ENCODE peak calls at places on chromosomes 12 and 14, in eight cellular contexts. V is lower lobe of right lung, E is left lung, R is Right ventricle myocardium inferior, T is omental fat pad, C is natural killer cell, B is heart left ventricle, K is left cardiac atrium. O is an unnamed sample.

GRCh38 chr12:16359512-16360491 is 12.4 kb downstream of the MGST1 start:
- ATAC-seq in V (peak; percentile 88), E (peak; percentile 82), R (peak; percentile 71), T (peak; percentile 62), C (no peak), B (no peak), K (peak; percentile 59), O (no peak)

GRCh38 chr14:89266754-89267153 is 150.3 kb downstream of the FOXN3 start:
- ATAC-seq in V (no peak), E (no peak), R (no peak), T (no peak), C (no peak), B (no peak), K (no peak), O (no peak)

GRCh38 chr14:100857923-100858837 is 32.3 kb downstream of the MEG3 start:
- ATAC-seq in V (no peak), E (no peak), R (no peak), T (no peak), C (no peak), B (no peak), K (no peak), O (no peak)

GRCh38 chr12:14810167-14810952 is 3.6 kb downstream of the SMCO3 start:
- ATAC-seq in V (peak; percentile 83), E (peak; percentile 92), R (no peak), T (no peak), C (no peak), B (no peak), K (no peak), O (no peak)

GRCh38 chr14:89613260-89614008 is 196.4 kb upstream of the FOXN3 start:
- ATAC-seq in V (no peak), E (no peak), R (no peak), T (no peak), C (no peak), B (no peak), K (no peak), O (no peak)

GRCh38 chr12:7004840-7005239 is 13.4 kb downstream of the LPCAT3 start:
- ATAC-seq in V (no peak), E (no peak), R (no peak), T (no peak), C (no peak), B (no peak), K (no peak), O (no peak)

GRCh38 chr14:65966188-65966587 is 520.0 kb upstream of the CCDC196 start:
- ATAC-seq in V (no peak), E (no peak), R (no peak), T (no peak), C (no peak), B (no peak), K (no peak), O (no peak)

GRCh38 chr12:119681139-119681538 is 13.2 kb downstream of the PRKAB1 start:
- ATAC-seq in V (no peak), E (no peak), R (no peak), T (no peak), C (no peak), B (no peak), K (no peak), O (no peak)

GRCh38 chr12:6145584-6145983 is 21.1 kb upstream of the VWF start:
- ATAC-seq in V (no peak), E (no peak), R (no peak), T (no peak), C (no peak), B (no peak), K (no peak), O (no peak)

GRCh38 chr14:24367506-24368214 is at the start of gene NFATC4:
- ATAC-seq in V (peak; percentile 42), E (peak; percentile 37), R (peak; percentile 61), T (peak; percentile 10), C (no peak), B (peak; percentile 43), K (peak; percentile 42), O (peak; percentile 57)

GRCh38 chr14:64279719-64280668 is 14.2 kb downstream of the ESR2 start:
- ATAC-seq in V (peak; percentile 51), E (peak; percentile 93), R (no peak), T (peak; percentile 57), C (peak; percentile 66), B (no peak), K (no peak), O (no peak)

GRCh38 chr14:70888681-70889175 is 18.5 kb upstream of the PCNX1 start:
- ATAC-seq in V (no peak), E (peak; percentile 30), R (no peak), T (no peak), C (peak; percentile 90), B (no peak), K (no peak), O (peak; percentile 42)

GRCh38 chr14:97061198-97061597 is 264.0 kb downstream of the VRK1 start:
- ATAC-seq in V (no peak), E (no peak), R (no peak), T (no peak), C (no peak), B (peak; percentile 26), K (no peak), O (no peak)

GRCh38 chr12:6230321-6231110 is 30.3 kb downstream of the CD9 start:
- ATAC-seq in V (peak; percentile 65), E (peak; percentile 20), R (peak; percentile 7), T (no peak), C (peak; percentile 94), B (no peak), K (peak; percentile 14), O (peak; percentile 16)

GRCh38 chr12:53052419-53053222 is 2.8 kb downstream of the TNS2 start:
- ATAC-seq in V (peak; percentile 13), E (peak; percentile 29), R (peak; percentile 34), T (no peak), C (no peak), B (peak; percentile 43), K (peak; percentile 42), O (peak; percentile 24)

GRCh38 chr14:63993992-63994391 is 141.2 kb downstream of the SYNE2 start:
- ATAC-seq in V (no peak), E (no peak), R (no peak), T (no peak), C (no peak), B (no peak), K (no peak), O (no peak)

GRCh38 chr12:121534495-121535148 is 46.2 kb downstream of the KDM2B start:
- ATAC-seq in V (no peak), E (no peak), R (no peak), T (no peak), C (peak; percentile 36), B (no peak), K (no peak), O (no peak)

GRCh38 chr14:93937519-93937918 is 10.4 kb downstream of the FAM181A start:
- ATAC-seq in V (no peak), E (no peak), R (no peak), T (no peak), C (no peak), B (no peak), K (no peak), O (no peak)

GRCh38 chr14:91373591-91374245 is 43.9 kb downstream of the CCDC88C start:
- ATAC-seq in V (no peak), E (no peak), R (no peak), T (no peak), C (peak; percentile 65), B (no peak), K (no peak), O (no peak)

GRCh38 chr12:116204169-116204568 is 73.3 kb downstream of the MED13L start:
- ATAC-seq in V (no peak), E (no peak), R (peak; percentile 82), T (no peak), C (no peak), B (no peak), K (peak; percentile 46), O (no peak)

GRCh38 chr12:74552201-74552600 is 14.6 kb downstream of the ATXN7L3B start:
- ATAC-seq in V (no peak), E (no peak), R (no peak), T (no peak), C (no peak), B (no peak), K (no peak), O (no peak)

GRCh38 chr12:3152892-3153291 is 75.7 kb downstream of the TSPAN9 start:
- ATAC-seq in V (no peak), E (no peak), R (no peak), T (no peak), C (no peak), B (no peak), K (peak; percentile 8), O (no peak)

GRCh38 chr12:15719230-15719629 is 70.0 kb downstream of the EPS8 start:
- ATAC-seq in V (no peak), E (no peak), R (no peak), T (no peak), C (no peak), B (no peak), K (no peak), O (no peak)

GRCh38 chr12:57735952-57736742 is 2.4 kb downstream of the AGAP2 start:
- ATAC-seq in V (no peak), E (peak; percentile 29), R (peak; percentile 24), T (peak; percentile 45), C (no peak), B (peak; percentile 19), K (peak; percentile 26), O (no peak)

GRCh38 chr12:122308811-122309210 is 42.5 kb upstream of the VPS33A start:
- ATAC-seq in V (no peak), E (no peak), R (no peak), T (no peak), C (no peak), B (no peak), K (no peak), O (no peak)

GRCh38 chr12:51183816-51184215 is 10.9 kb upstream of the TFCP2 start:
- ATAC-seq in V (no peak), E (no peak), R (peak; percentile 74), T (no peak), C (no peak), B (peak; percentile 89), K (peak; percentile 80), O (no peak)

GRCh38 chr14:39431416-39432178 is 636 bp downstream of the FBXO33 start:
- ATAC-seq in V (peak; percentile 23), E (peak; percentile 11), R (no peak), T (peak; percentile 1), C (peak; percentile 19), B (no peak), K (no peak), O (no peak)

O was measured in gastroesophageal sphincter.